ENCODE peak calls at places on chromosomes 11 and 22, in eight cellular contexts. X is HCT116, P is PC-3, Z is fibroblast of mammary gland, Q is fibroblast of the aortic adventitia, Y is tibial artery, K is AG10803, B is AG04449. T is an unnamed sample.

GRCh38 chr11:1770528-1770927 is 6.8 kb upstream of the CTSD start:
- DNase-seq in X (no peak), P (peak; percentile 33), Z (no peak), Q (no peak), Y (no peak), K (no peak), B (no peak), T (no peak)

GRCh38 chr22:36221799-36222751 is 17.3 kb downstream of the APOL2 start:
- DNase-seq in X (peak; percentile 32), P (peak; percentile 46), Z (peak; percentile 46), Q (peak; percentile 68), Y (no peak), K (no peak), B (no peak), T (no peak)

GRCh38 chr22:19989725-19990067 is 26.9 kb downstream of the ARVCF start:
- DNase-seq in X (no peak), P (no peak), Z (no peak), Q (no peak), Y (no peak), K (no peak), B (no peak), T (no peak)

GRCh38 chr11:109309153-109309552 is 112.8 kb upstream of the C11orf87 start:
- DNase-seq in X (no peak), P (peak; percentile 14), Z (peak; percentile 18), Q (peak; percentile 27), Y (no peak), K (peak; percentile 85), B (no peak), T (no peak)

GRCh38 chr11:69162505-69162904 is 6.8 kb downstream of the SMIM38 start:
- DNase-seq in X (no peak), P (no peak), Z (no peak), Q (no peak), Y (no peak), K (no peak), B (no peak), T (no peak)

GRCh38 chr22:32127904-32128303 is 31.2 kb downstream of the C22orf42 start:
- DNase-seq in X (no peak), P (no peak), Z (no peak), Q (no peak), Y (no peak), K (no peak), B (no peak), T (no peak)

GRCh38 chr11:662689-663274 is 25.7 kb downstream of the DRD4 start:
- DNase-seq in X (peak; percentile 48), P (peak; percentile 54), Z (peak; percentile 72), Q (peak; percentile 68), Y (peak; percentile 37), K (peak; percentile 57), B (no peak), T (no peak)

GRCh38 chr22:41364955-41365354 is 16.8 kb upstream of the TEF start:
- DNase-seq in X (no peak), P (no peak), Z (no peak), Q (no peak), Y (no peak), K (no peak), B (no peak), T (no peak)

GRCh38 chr11:83070878-83071640 is 638 bp downstream of the RAB30 start:
- DNase-seq in X (no peak), P (no peak), Z (peak; percentile 27), Q (peak; percentile 41), Y (peak; percentile 55), K (peak; percentile 29), B (no peak), T (no peak)

GRCh38 chr11:107598225-107599139 is 7.5 kb downstream of the ELMOD1 start:
- DNase-seq in X (peak; percentile 26), P (peak; percentile 71), Z (no peak), Q (no peak), Y (no peak), K (no peak), B (no peak), T (no peak)

GRCh38 chr22:42396621-42397331 is 35.4 kb downstream of the NFAM1 start:
- DNase-seq in X (peak; percentile 3), P (no peak), Z (no peak), Q (no peak), Y (peak; percentile 66), K (no peak), B (no peak), T (no peak)

GRCh38 chr11:133964946-133965632 is 8.3 kb upstream of the IGSF9B start:
- DNase-seq in X (no peak), P (peak; percentile 56), Z (peak; percentile 19), Q (peak; percentile 35), Y (peak; percentile 55), K (peak; percentile 68), B (no peak), T (no peak)

GRCh38 chr11:27976262-27976661 is 131.7 kb downstream of the KIF18A start:
- DNase-seq in X (no peak), P (no peak), Z (peak; percentile 35), Q (peak; percentile 75), Y (no peak), K (peak; percentile 59), B (no peak), T (no peak)

GRCh38 chr11:48034926-48035876 is 54.8 kb downstream of the PTPRJ start:
- DNase-seq in X (no peak), P (no peak), Z (peak; percentile 57), Q (peak; percentile 74), Y (peak; percentile 85), K (peak; percentile 45), B (no peak), T (no peak)

GRCh38 chr11:121754603-121755002 is 301.8 kb upstream of the SORL1-AS1 start:
- DNase-seq in X (no peak), P (no peak), Z (peak; percentile 18), Q (peak; percentile 73), Y (peak; percentile 43), K (peak; percentile 36), B (no peak), T (no peak)

GRCh38 chr11:22199243-22199642 is 6.4 kb downstream of the ANO5 start:
- DNase-seq in X (no peak), P (no peak), Z (no peak), Q (no peak), Y (no peak), K (no peak), B (no peak), T (no peak)

GRCh38 chr11:37973926-37974325 is 1375.9 kb upstream of the RAG2 start:
- DNase-seq in X (no peak), P (no peak), Z (no peak), Q (no peak), Y (no peak), K (no peak), B (no peak), T (peak; percentile 17)

GRCh38 chr11:46277623-46278386 is at the start of gene CREB3L1:
- DNase-seq in X (no peak), P (no peak), Z (peak; percentile 24), Q (no peak), Y (no peak), K (peak; percentile 67), B (no peak), T (no peak)

GRCh38 chr11:1771273-1771672 is 7.5 kb upstream of the CTSD start:
- DNase-seq in X (no peak), P (no peak), Z (no peak), Q (no peak), Y (no peak), K (no peak), B (no peak), T (no peak)

GRCh38 chr22:25054943-25055511 is 102.5 kb downstream of the KIAA1671 start:
- DNase-seq in X (no peak), P (no peak), Z (no peak), Q (peak; percentile 21), Y (peak; percentile 76), K (no peak), B (no peak), T (no peak)

GRCh38 chr11:97990162-97990920 is 1030.4 kb upstream of the CNTN5 start:
- DNase-seq in X (no peak), P (peak; percentile 11), Z (no peak), Q (peak; percentile 44), Y (no peak), K (peak; percentile 10), B (peak; percentile 12), T (peak; percentile 62)

GRCh38 chr11:18383388-18384156 is 10.8 kb upstream of the LDHA start:
- DNase-seq in X (peak; percentile 84), P (peak; percentile 96), Z (peak; percentile 98), Q (peak; percentile 99), Y (peak; percentile 95), K (peak; percentile 99), B (peak; percentile 90), T (peak; percentile 28)
- H3K4me3 ChIP-seq in X (peak overlapping the region; percentile 31), P (peak overlapping the region; percentile 50), Z (peak overlapping the region; percentile 1), Q (no peak overlapping the region), Y (no peak overlapping the region), K (peak overlapping the region; percentile 35), B (peak overlapping the region; percentile 4), T (no peak overlapping the region)

DNA sequence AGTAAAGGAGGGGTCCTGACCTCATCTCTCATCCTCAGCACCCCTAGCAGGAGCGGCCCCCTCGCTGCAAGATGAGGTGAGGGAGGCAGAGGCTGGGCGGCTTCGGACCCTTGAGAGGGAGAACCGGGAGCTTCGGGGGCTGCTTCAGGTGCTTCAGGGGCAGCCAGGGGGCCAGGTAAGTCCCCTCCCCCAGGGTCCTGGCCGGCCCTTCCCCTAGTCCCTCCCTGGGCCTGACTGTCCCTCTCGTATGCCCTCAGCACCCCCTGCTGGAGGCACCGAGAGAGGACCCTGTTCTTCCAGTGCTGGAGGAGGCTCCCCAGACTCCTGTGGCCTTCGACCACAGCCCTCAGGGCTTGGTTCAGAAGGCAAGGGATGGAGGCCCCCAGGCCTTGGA is 3.7 kb downstream of the CCDC88B start:
- DNase-seq in X (no peak), P (peak; percentile 30), Z (no peak), Q (no peak), Y (no peak), K (no peak), B (no peak), T (no peak)
- TF ChIP-seq CTCF in X (no peak), P (peak; percentile 49), Z (peak; percentile 31), Q (peak; percentile 42), Y (no peak), K (peak; percentile 9), B (peak; percentile 25), T (peak; percentile 36)

GRCh38 chr22:46263208-46263575 is at the start of gene PKDREJ:
- DNase-seq in X (no peak), P (no peak), Z (no peak), Q (no peak), Y (no peak), K (no peak), B (no peak), T (no peak)
- H3K4me3 ChIP-seq in X (no peak within 1 kb of the TSS), P (no peak within 1 kb of the TSS), Z (no peak within 1 kb of the TSS), Q (no peak within 1 kb of the TSS), Y (peak within 1 kb of the TSS; percentile 39), K (no peak within 1 kb of the TSS), B (no peak within 1 kb of the TSS), T (no peak within 1 kb of the TSS)

DNA sequence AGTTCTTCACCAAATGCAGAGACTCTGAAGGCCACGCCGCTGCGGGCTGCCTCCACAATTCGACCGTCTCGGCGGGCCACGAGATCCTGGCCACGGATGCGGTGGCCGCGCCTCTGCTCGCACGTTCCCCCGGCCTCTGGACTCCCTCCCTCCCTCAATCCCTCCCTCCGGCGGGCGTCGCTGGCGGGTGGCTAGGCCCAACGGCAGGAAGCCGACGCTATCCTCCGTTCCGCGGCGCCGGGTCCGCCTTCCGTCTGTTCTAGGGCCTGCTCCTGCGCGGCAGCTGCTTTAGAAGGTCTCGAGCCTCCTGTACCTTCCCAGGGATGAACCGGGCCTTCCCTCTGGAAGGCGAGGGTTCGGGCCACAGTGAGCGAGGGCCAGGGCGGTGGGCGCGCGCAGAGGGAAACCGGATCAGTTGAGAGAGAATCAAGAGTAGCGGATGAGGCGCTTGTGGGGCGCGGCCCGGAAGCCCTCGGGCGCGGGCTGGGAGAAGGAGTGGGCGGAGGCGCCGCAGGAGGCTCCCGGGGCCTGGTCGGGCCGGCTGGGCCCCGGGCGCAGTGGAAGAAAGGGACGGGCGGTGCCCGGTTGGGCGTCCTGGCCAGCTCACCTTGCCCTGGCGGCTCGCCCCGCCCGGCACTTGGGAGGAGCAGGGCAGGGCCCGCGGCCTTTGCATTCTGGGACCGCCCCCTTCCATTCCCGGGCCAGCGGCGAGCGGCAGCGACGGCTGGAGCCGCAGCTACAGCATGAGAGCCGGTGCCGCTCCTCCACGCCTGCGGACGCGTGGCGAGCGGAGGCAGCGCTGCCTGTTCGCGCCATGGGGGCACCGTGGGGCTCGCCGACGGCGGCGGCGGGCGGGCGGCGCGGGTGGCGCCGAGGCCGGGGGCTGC is at the start of gene FUT4:
- DNase-seq in X (peak; percentile 82), P (peak; percentile 97), Z (peak; percentile 75), Q (peak; percentile 75), Y (peak; percentile 82), K (peak; percentile 85), B (no peak), T (peak; percentile 64)
- TF ChIP-seq CTCF in X (no peak), P (no peak), Z (no peak), Q (no peak), Y (no peak), K (no peak), B (peak; percentile 22), T (no peak)

T was measured in LNCaP clone FGC.